ENCODE peak calls at places on chromosomes 7 and 10, in six cellular contexts. S, W, C, L, G and T are unnamed samples.

GRCh38 chr7:11300231-11300630 is 326.6 kb downstream of the PHF14 start:
- DNase-seq in S (no peak), W (no peak), C (no peak), L (no peak), G (no peak), T (no peak)

GRCh38 chr7:93148135-93148534 is at the start of gene SAMD9L:
- DNase-seq in S (no peak), W (peak), C (peak), L (no peak), G (no peak), T (no peak)

GRCh38 chr7:77321300-77321699 is 94.8 kb downstream of the GSAP start:
- DNase-seq in S (no peak), W (no peak), C (no peak), L (no peak), G (no peak), T (no peak)

GRCh38 chr10:99345350-99345749 is 16.2 kb downstream of the CNNM1 start:
- DNase-seq in S (peak), W (peak), C (no peak), L (peak), G (no peak), T (no peak)

GRCh38 chr10:33155720-33156638 is 178.5 kb downstream of the NRP1 start:
- DNase-seq in S (peak), W (peak), C (peak), L (peak), G (no peak), T (peak)

GRCh38 chr10:127600479-127600878 is 51.4 kb downstream of the NPS start:
- DNase-seq in S (no peak), W (no peak), C (no peak), L (no peak), G (peak), T (peak)

GRCh38 chr10:79947787-79948424 is 999 bp downstream of the SFTPD start:
- DNase-seq in S (no peak), W (no peak), C (no peak), L (no peak), G (no peak), T (no peak)

GRCh38 chr7:27670676-27671075 is 8.0 kb upstream of the HIBADH start:
- DNase-seq in S (no peak), W (peak), C (no peak), L (no peak), G (no peak), T (no peak)

GRCh38 chr10:62063795-62064472 is 162.4 kb downstream of the ARID5B start:
- DNase-seq in S (no peak), W (peak), C (no peak), L (no peak), G (no peak), T (no peak)

GRCh38 chr7:75994388-75995051 is at the start of gene TMEM120A:
- DNase-seq in S (peak), W (peak), C (peak), L (peak), G (peak), T (peak)

GRCh38 chr10:16429539-16429938 is 7.3 kb upstream of the PTER start:
- DNase-seq in S (no peak), W (no peak), C (no peak), L (no peak), G (no peak), T (no peak)

GRCh38 chr7:97381815-97382214 is 264.3 kb downstream of the SDHAF3 start:
- DNase-seq in S (no peak), W (no peak), C (no peak), L (no peak), G (no peak), T (no peak)

GRCh38 chr7:1397491-1398327 is 61.6 kb downstream of the MICALL2 start:
- DNase-seq in S (no peak), W (peak), C (no peak), L (no peak), G (no peak), T (no peak)

GRCh38 chr10:86255405-86256251 is 111.0 kb downstream of the GRID1 start:
- DNase-seq in S (no peak), W (no peak), C (no peak), L (no peak), G (no peak), T (no peak)

GRCh38 chr10:7409045-7409731 is 1.6 kb downstream of the SFMBT2 start:
- DNase-seq in S (peak), W (peak), C (peak), L (no peak), G (no peak), T (peak)

GRCh38 chr10:50511512-50512213 is 112.1 kb downstream of the SGMS1 start:
- DNase-seq in S (no peak), W (no peak), C (no peak), L (peak), G (no peak), T (no peak)

GRCh38 chr10:116708386-116708785 is 34.0 kb downstream of the HSPA12A start:
- DNase-seq in S (no peak), W (peak), C (no peak), L (peak), G (no peak), T (no peak)

GRCh38 chr10:13924020-13924725 is 337.4 kb downstream of the PRPF18 start:
- DNase-seq in S (no peak), W (peak), C (no peak), L (peak), G (no peak), T (no peak)

GRCh38 chr7:135650831-135651573 is 11.3 kb upstream of the STMP1 start:
- DNase-seq in S (no peak), W (peak), C (no peak), L (no peak), G (no peak), T (no peak)

GRCh38 chr10:116627386-116627933 is 6.7 kb downstream of the PNLIPRP2 start:
- DNase-seq in S (peak), W (peak), C (no peak), L (peak), G (peak), T (peak)

GRCh38 chr10:124193309-124193696 is 99.9 kb upstream of the CHST15 start:
- DNase-seq in S (no peak), W (no peak), C (no peak), L (no peak), G (no peak), T (no peak)

GRCh38 chr10:24556746-24557742 is 166.6 kb downstream of the ARHGAP21 start:
- DNase-seq in S (peak), W (peak), C (peak), L (peak), G (peak), T (peak)

GRCh38 chr10:118901409-118901808 is 128.1 kb upstream of the NANOS1 start:
- DNase-seq in S (no peak), W (no peak), C (no peak), L (no peak), G (no peak), T (peak)

GRCh38 chr10:118904284-118904683 is 125.2 kb upstream of the NANOS1 start:
- DNase-seq in S (no peak), W (no peak), C (no peak), L (no peak), G (no peak), T (no peak)

GRCh38 chr10:118900617-118901016 is 128.9 kb upstream of the NANOS1 start:
- DNase-seq in S (no peak), W (no peak), C (no peak), L (no peak), G (no peak), T (peak)

GRCh38 chr10:118903251-118903650 is 126.3 kb upstream of the NANOS1 start:
- DNase-seq in S (no peak), W (no peak), C (no peak), L (no peak), G (no peak), T (no peak)

GRCh38 chr10:118903691-118904090 is 125.8 kb upstream of the NANOS1 start:
- DNase-seq in S (no peak), W (no peak), C (no peak), L (no peak), G (no peak), T (no peak)
- H3K4me2 ChIP-seq in S (no peak), W (no peak), C (no peak), L (no peak), G (no peak), T (no peak)

DNA sequence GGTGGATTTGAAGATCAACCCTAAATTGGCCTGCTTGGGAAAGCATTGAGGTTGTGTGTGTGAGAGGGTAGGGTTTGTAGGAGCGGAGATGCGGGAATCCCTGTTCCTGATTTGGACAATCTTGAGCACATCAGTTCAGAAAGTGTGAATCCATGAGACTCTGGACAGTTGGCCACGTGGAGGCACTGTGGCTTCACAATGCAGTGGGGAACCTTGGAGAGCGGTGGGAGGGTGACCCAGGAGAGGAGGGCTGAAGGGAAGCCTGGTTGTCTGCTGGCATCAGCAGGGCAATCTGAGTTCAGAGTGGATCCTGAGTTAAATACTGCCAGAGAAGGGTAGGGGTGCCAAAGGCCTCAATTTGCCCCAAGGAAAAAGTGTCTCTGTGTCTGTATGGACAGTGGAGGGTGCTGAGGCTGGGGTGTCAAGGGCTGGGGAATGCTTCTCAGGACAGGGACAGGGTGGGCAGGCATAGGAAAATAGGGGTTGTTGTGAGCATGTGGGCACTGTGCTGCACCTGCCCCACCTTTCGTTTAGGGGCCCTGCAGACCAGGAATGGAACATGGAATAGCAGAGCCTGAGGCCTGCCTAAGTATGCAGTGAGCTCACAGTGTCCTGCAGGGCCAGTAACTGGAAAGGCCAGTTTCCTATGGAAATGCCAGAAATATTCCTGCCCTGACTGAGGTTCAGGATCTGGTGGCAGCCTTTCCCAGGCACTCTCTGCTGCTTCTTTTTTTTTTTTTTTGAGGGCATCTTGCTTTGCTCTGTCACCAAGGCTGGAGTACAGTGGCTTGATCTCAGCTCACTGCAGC is 162.9 kb upstream of the PRSS58 start:
- DNase-seq in S (peak), W (peak), C (no peak), L (peak), G (no peak), T (peak)
- H3K4me2 ChIP-seq in S (no peak), W (no peak), C (no peak), L (no peak), G (no peak), T (no peak)

DNA sequence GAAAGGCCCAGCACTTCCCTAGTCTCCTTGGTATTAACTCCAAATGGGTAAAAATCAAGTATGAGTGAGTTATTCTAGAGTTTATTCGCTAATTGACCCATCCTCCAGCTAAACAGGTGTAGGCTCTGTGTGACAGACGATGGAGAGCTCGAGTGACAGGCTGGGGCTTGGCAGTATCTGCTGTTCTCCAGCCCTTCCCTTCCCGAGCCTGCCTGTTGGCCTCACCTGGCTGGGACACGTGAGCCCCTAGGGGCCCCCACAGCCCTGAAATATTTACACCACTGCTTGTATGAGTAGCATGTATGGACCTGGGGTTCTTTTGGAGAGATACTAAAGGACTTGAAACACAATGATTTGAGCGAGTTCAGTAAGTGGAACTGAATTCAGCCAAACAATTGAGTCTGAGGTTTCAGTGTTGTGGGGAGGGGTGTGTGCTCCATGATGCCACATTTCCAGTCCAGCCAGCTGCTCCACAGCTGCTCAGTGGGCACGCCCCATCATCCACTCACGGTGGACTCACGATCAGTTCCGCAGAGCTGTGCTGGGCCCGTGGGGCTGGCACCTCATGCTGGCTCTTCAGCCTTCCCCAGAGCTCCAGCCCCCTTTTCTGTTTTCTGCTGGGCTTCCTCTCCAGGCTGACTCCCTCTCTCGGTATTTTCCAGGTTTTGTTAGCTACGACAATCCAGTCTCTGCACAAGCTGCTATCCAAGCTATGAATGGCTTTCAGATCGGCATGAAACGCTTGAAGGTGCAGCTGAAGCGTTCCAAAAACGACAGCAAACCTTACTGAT is 283.0 kb downstream of the USP6NL start:
- DNase-seq in S (no peak), W (peak), C (no peak), L (no peak), G (no peak), T (peak)
- H3K4me2 ChIP-seq in S (no peak), W (peak), C (no peak), L (no peak), G (no peak), T (no peak)

DNA sequence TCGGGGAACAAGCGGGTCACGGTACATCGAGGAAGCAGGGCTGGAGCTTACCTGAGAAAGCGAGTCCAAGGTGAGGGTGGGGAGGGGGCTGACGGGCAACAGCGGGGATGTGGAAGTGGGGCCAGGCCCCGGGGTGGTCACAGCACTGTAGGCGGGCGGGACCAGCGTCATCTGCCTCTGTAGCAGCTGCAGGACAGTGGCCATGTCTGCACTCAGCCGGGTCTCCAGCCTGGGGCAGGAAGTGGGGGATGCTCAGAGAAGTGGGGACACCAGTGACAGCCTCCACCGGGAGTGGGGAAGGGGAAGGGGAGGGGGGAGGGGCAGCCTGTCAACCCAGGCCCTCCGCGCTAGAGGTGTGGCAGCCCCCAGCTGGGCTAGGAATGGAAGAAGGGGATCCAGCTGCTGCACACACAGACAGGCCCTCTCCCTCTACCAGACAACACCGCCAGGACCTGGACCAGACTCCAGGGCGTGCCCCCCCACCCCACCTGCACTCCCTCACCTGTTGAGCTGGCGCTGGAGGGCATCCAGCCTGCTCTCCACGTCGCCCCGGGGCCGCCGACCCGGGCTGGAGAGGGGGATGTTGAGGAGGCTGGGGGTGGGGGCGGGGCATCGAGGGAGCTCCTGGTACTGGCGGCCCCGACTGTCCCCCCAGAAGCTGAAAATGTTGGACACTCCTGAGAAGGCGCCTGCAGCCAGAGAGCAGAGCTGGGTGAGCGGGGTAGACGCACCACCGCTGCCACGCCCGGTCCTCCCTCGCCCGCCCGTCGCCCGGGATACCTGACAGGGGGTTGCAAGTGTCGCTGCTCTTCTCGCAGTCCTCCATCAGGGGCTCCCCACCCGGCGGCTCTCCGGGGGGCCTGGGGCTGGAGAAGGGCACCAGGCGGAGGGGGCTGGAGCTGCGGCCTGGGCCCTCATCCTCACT is 31.0 kb downstream of the KCNH2 start:
- DNase-seq in S (no peak), W (no peak), C (no peak), L (no peak), G (no peak), T (no peak)
- H3K4me2 ChIP-seq in S (no peak), W (no peak), C (no peak), L (no peak), G (peak), T (peak)

GRCh38 chr7:100865971-100866720 is 1.0 kb upstream of the TRIP6 start:
- DNase-seq in S (no peak), W (peak), C (no peak), L (peak), G (no peak), T (no peak)
- H3K4me2 ChIP-seq in S (peak), W (peak), C (no peak), L (peak), G (no peak), T (no peak)

GRCh38 chr10:75110006-75110632 is 1.3 kb upstream of the SAMD8 start:
- DNase-seq in S (no peak), W (no peak), C (no peak), L (no peak), G (no peak), T (no peak)
- H3K4me2 ChIP-seq in S (peak), W (no peak), C (peak), L (no peak), G (no peak), T (no peak)

GRCh38 chr10:129531195-129531968 is 64.3 kb downstream of the MGMT start:
- DNase-seq in S (no peak), W (peak), C (no peak), L (no peak), G (peak), T (peak)
- H3K4me2 ChIP-seq in S (no peak), W (no peak), C (no peak), L (peak), G (no peak), T (peak)